ENCODE peak calls at places on chromosomes 5 and 9, in four cellular contexts. K, A, V and F are unnamed samples.

GRCh38 chr5:87300744-87301143 is 33.1 kb downstream of the RASA1 start:
- DNase-seq in K (peak), A (no peak), V (no peak), F (peak)

GRCh38 chr9:135474915-135475314 is 4.7 kb upstream of the PPP1R26 start:
- DNase-seq in K (peak), A (no peak), V (no peak), F (peak)

GRCh38 chr5:77285442-77285841 is 75.0 kb downstream of the PDE8B start:
- DNase-seq in K (no peak), A (no peak), V (no peak), F (no peak)

GRCh38 chr5:125113328-125113727 is 366.9 kb upstream of the ZNF608 start:
- DNase-seq in K (no peak), A (no peak), V (no peak), F (no peak)

GRCh38 chr9:121478816-121479676 is 20.6 kb downstream of the GGTA1 start:
- DNase-seq in K (no peak), A (no peak), V (no peak), F (no peak)

GRCh38 chr9:96875460-96876142 is 21.3 kb upstream of the ZNF782 start:
- DNase-seq in K (peak), A (peak), V (peak), F (peak)

GRCh38 chr9:122904466-122904822 is 715 bp downstream of the RC3H2 start:
- DNase-seq in K (peak), A (peak), V (peak), F (peak)

GRCh38 chr9:128244443-128245226 is 31.2 kb downstream of the GOLGA2 start:
- DNase-seq in K (peak), A (peak), V (no peak), F (peak)

GRCh38 chr5:144429905-144430304 is 259.2 kb downstream of the KCTD16 start:
- DNase-seq in K (no peak), A (no peak), V (no peak), F (no peak)

GRCh38 chr9:120892748-120893584 is 16.0 kb upstream of the PHF19 start:
- DNase-seq in K (peak), A (no peak), V (peak), F (peak)

GRCh38 chr9:108720191-108720642 is 135.6 kb downstream of the ACTL7B start:
- DNase-seq in K (no peak), A (no peak), V (no peak), F (no peak)

GRCh38 chr9:97514531-97514930 is 13.1 kb downstream of the TMOD1 start:
- DNase-seq in K (no peak), A (peak), V (no peak), F (no peak)

GRCh38 chr9:113381909-113382411 is 5.2 kb upstream of the HDHD3 start:
- DNase-seq in K (no peak), A (no peak), V (no peak), F (no peak)

GRCh38 chr5:180353226-180353962 is at the start of gene GFPT2:
- DNase-seq in K (peak), A (peak), V (peak), F (peak)

GRCh38 chr9:114898741-114899140 is 31.6 kb downstream of the TNFSF8 start:
- DNase-seq in K (no peak), A (peak), V (peak), F (no peak)

GRCh38 chr5:10454591-10455272 is 13.1 kb downstream of the ROPN1L start:
- DNase-seq in K (peak), A (peak), V (no peak), F (peak)

GRCh38 chr5:38078161-38078560 is 180.2 kb upstream of the EGFLAM start:
- DNase-seq in K (peak), A (no peak), V (no peak), F (no peak)

GRCh38 chr9:81377310-81377709 is 312.0 kb downstream of the TLE1 start:
- DNase-seq in K (no peak), A (no peak), V (no peak), F (no peak)

GRCh38 chr5:81014348-81014747 is 54.2 kb downstream of the RASGRF2 start:
- DNase-seq in K (peak), A (no peak), V (no peak), F (no peak)

GRCh38 chr5:122316652-122317051 is 4.6 kb downstream of the SNCAIP start:
- DNase-seq in K (no peak), A (no peak), V (no peak), F (no peak)

GRCh38 chr9:109975574-109976327 is 195.8 kb downstream of the PALM2AKAP2 start:
- DNase-seq in K (peak), A (no peak), V (no peak), F (peak)